ENCODE peak calls at places on chromosome 21, in ten cellular contexts. X, I, W, E, T, S, J, P, R and M are unnamed samples.
A peak's percentile ranks its signal among the peaks of the same experiment; 100 is the strongest.

GRCh38 chr21:45013271-45013841 is 61.0 kb upstream of the ADARB1 start:
- DNase-seq in X (no peak), I (no peak), W (peak; percentile 37), E (no peak), T (no peak), S (peak; percentile 18), J (peak; percentile 53), P (no peak), R (peak; percentile 67), M (no peak)

GRCh38 chr21:39715804-39716397 is 29.1 kb upstream of the IGSF5 start:
- DNase-seq in X (peak; percentile 45), I (no peak), W (no peak), E (no peak), T (no peak), S (peak; percentile 38), J (no peak), P (no peak), R (no peak), M (no peak)

GRCh38 chr21:39346671-39347327 is 2.1 kb downstream of the HMGN1 start:
- DNase-seq in X (no peak), I (no peak), W (no peak), E (no peak), T (no peak), S (no peak), J (no peak), P (no peak), R (no peak), M (no peak)

GRCh38 chr21:14815001-14815400 is 249.8 kb downstream of the NRIP1 start:
- DNase-seq in X (no peak), I (no peak), W (no peak), E (no peak), T (no peak), S (no peak), J (no peak), P (no peak), R (no peak), M (no peak)

GRCh38 chr21:37460196-37460595 is 93.6 kb downstream of the DYRK1A start:
- DNase-seq in X (no peak), I (no peak), W (no peak), E (no peak), T (no peak), S (no peak), J (no peak), P (no peak), R (no peak), M (no peak)

GRCh38 chr21:21163904-21164303 is 165.7 kb downstream of the NCAM2 start:
- DNase-seq in X (peak; percentile 52), I (no peak), W (no peak), E (no peak), T (no peak), S (no peak), J (no peak), P (no peak), R (no peak), M (no peak)

GRCh38 chr21:46125846-46126301 is 28.0 kb downstream of the COL6A2 start:
- DNase-seq in X (no peak), I (no peak), W (peak; percentile 39), E (peak; percentile 50), T (no peak), S (no peak), J (no peak), P (no peak), R (peak; percentile 81), M (no peak)

GRCh38 chr21:21971384-21971783 is 973.2 kb downstream of the NCAM2 start:
- DNase-seq in X (no peak), I (no peak), W (no peak), E (no peak), T (no peak), S (no peak), J (no peak), P (no peak), R (no peak), M (no peak)

GRCh38 chr21:37341254-37341960 is 25.2 kb upstream of the DYRK1A start:
- DNase-seq in X (no peak), I (peak; percentile 59), W (no peak), E (no peak), T (no peak), S (no peak), J (no peak), P (no peak), R (no peak), M (no peak)

GRCh38 chr21:44880762-44881585 is 7.5 kb upstream of the PTTG1IP start:
- DNase-seq in X (peak; percentile 32), I (peak; percentile 51), W (no peak), E (peak; percentile 47), T (no peak), S (no peak), J (no peak), P (no peak), R (no peak), M (no peak)

GRCh38 chr21:42003051-42003461 is 7.1 kb downstream of the ZBTB21 start:
- DNase-seq in X (no peak), I (no peak), W (no peak), E (no peak), T (no peak), S (no peak), J (no peak), P (no peak), R (no peak), M (peak; percentile 26)

GRCh38 chr21:37509802-37510393 is 143.3 kb downstream of the DYRK1A start:
- DNase-seq in X (peak; percentile 82), I (no peak), W (no peak), E (no peak), T (no peak), S (no peak), J (no peak), P (no peak), R (no peak), M (no peak)

GRCh38 chr21:44869860-44870747 is 3.4 kb downstream of the PTTG1IP start:
- DNase-seq in X (peak; percentile 93), I (peak; percentile 92), W (no peak), E (peak; percentile 60), T (no peak), S (peak; percentile 22), J (no peak), P (no peak), R (no peak), M (no peak)

GRCh38 chr21:38470762-38471161 is 27.5 kb downstream of the ERG start:
- DNase-seq in X (no peak), I (no peak), W (no peak), E (no peak), T (no peak), S (no peak), J (no peak), P (no peak), R (no peak), M (no peak)

GRCh38 chr21:43207868-43208267 is 39.1 kb downstream of the CRYAA start:
- DNase-seq in X (no peak), I (no peak), W (no peak), E (peak; percentile 22), T (no peak), S (no peak), J (peak; percentile 47), P (no peak), R (no peak), M (no peak)

GRCh38 chr21:43209575-43210453 is 41.0 kb downstream of the CRYAA start:
- DNase-seq in X (peak; percentile 96), I (peak; percentile 76), W (no peak), E (peak; percentile 42), T (no peak), S (no peak), J (peak; percentile 64), P (no peak), R (no peak), M (no peak)

GRCh38 chr21:43210454-43211084 is 41.8 kb downstream of the CRYAA start:
- DNase-seq in X (no peak), I (no peak), W (no peak), E (peak; percentile 20), T (no peak), S (no peak), J (peak; percentile 55), P (no peak), R (no peak), M (no peak)

GRCh38 chr21:43208561-43209332 is 39.9 kb downstream of the CRYAA start:
- DNase-seq in X (no peak), I (no peak), W (no peak), E (peak; percentile 35), T (no peak), S (no peak), J (peak; percentile 54), P (no peak), R (no peak), M (no peak)

GRCh38 chr21:43211085-43212071 is 42.6 kb downstream of the CRYAA start:
- DNase-seq in X (no peak), I (no peak), W (peak; percentile 82), E (peak; percentile 56), T (no peak), S (peak; percentile 85), J (peak; percentile 75), P (no peak), R (peak; percentile 83), M (no peak)
- TF ChIP-seq CTCF in X (peak; percentile 62), I (no peak), W (peak; percentile 42), E (peak; percentile 26), T (no peak), S (no peak), J (peak; percentile 48), P (no peak), R (peak; percentile 26), M (no peak)

GRCh38 chr21:31855180-31855579 is 17.6 kb upstream of the HUNK start:
- DNase-seq in X (no peak), I (no peak), W (no peak), E (no peak), T (no peak), S (no peak), J (no peak), P (no peak), R (no peak), M (no peak)
- H3K4me3 ChIP-seq in X (no peak overlapping the region), I (no peak overlapping the region), W (no peak overlapping the region), E (no peak overlapping the region), T (no peak overlapping the region), S (no peak overlapping the region), J (no peak overlapping the region), P (no peak overlapping the region), R (no peak overlapping the region), M (no peak overlapping the region)

GRCh38 chr21:31347435-31348032 is 3.5 kb upstream of the TIAM1 start:
- DNase-seq in X (peak; percentile 53), I (no peak), W (no peak), E (no peak), T (no peak), S (no peak), J (no peak), P (no peak), R (no peak), M (no peak)
- TF ChIP-seq CTCF in X (peak; percentile 72), I (peak; percentile 63), W (peak; percentile 49), E (peak; percentile 24), T (peak; percentile 56), S (peak; percentile 21), J (no peak), P (peak; percentile 36), R (peak; percentile 14), M (peak; percentile 22)

DNA sequence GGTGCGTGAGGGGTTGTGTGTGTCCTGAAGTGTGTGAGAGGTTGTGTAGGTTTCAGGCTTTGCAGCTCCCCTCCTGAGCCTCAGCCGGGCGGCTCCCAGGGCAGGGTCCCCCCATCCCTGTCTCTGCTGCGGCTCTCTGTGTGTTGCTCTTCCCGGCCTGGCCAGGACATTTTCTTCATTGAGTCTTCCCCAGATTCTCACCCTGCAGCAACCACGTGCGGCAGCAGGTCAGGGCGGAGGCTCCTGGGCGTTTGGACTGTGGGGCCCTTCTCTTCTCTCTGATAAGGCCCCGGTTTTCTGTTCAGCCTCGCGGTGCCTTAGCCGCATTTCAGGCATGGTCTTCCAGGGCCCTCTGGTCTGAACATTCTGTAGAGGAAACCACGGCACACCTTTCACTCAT is 1.8 kb upstream of the TCP10L start:
- DNase-seq in X (no peak), I (no peak), W (no peak), E (no peak), T (no peak), S (no peak), J (peak; percentile 32), P (no peak), R (no peak), M (no peak)
- H3K4me3 ChIP-seq in X (no peak overlapping the region), I (no peak overlapping the region), W (no peak overlapping the region), E (no peak overlapping the region), T (no peak overlapping the region), S (no peak overlapping the region), J (no peak overlapping the region), P (no peak overlapping the region), R (no peak overlapping the region), M (no peak overlapping the region)